ENCODE peak calls at places on chromosome 9, in four cellular contexts. C is stomach, H is breast epithelium, V is GM12878. K is an unnamed sample.

GRCh38 chr9:9117866-9118265 is 1318.3 kb upstream of the DMAC1 start:
- DNase-seq in C (no peak), H (no peak), V (no peak), K (no peak)

GRCh38 chr9:23606107-23606506 is 219.9 kb downstream of the ELAVL2 start:
- DNase-seq in C (no peak), H (no peak), V (no peak), K (no peak)

GRCh38 chr9:106526805-106527204 is 336.2 kb upstream of the ZNF462 start:
- DNase-seq in C (no peak), H (no peak), V (no peak), K (no peak)

GRCh38 chr9:5441043-5441442 is 3.3 kb upstream of the PLGRKT start:
- DNase-seq in C (no peak), H (no peak), V (no peak), K (no peak)

GRCh38 chr9:88738708-88739107 is 203.7 kb downstream of the NXNL2 start:
- DNase-seq in C (no peak), H (no peak), V (no peak), K (no peak)

GRCh38 chr9:21265421-21266189 is 25.8 kb upstream of the IFNA14 start:
- DNase-seq in C (no peak), H (no peak), V (no peak), K (no peak)

GRCh38 chr9:27460225-27461023 is 63.7 kb upstream of the IFNK start:
- DNase-seq in C (no peak), H (no peak), V (peak), K (no peak)

GRCh38 chr9:19660019-19660418 is 128.8 kb downstream of the SLC24A2 start:
- DNase-seq in C (no peak), H (no peak), V (no peak), K (no peak)

GRCh38 chr9:27701664-27702063 is 128.4 kb upstream of the C9orf72 start:
- DNase-seq in C (no peak), H (no peak), V (no peak), K (no peak)

GRCh38 chr9:84154320-84154719 is 173.7 kb downstream of the RMI1 start:
- DNase-seq in C (no peak), H (no peak), V (no peak), K (no peak)

GRCh38 chr9:105860526-105860925 is 166.2 kb downstream of the TMEM38B start:
- DNase-seq in C (no peak), H (no peak), V (no peak), K (no peak)

GRCh38 chr9:23586906-23587305 is 239.1 kb downstream of the ELAVL2 start:
- DNase-seq in C (no peak), H (no peak), V (no peak), K (no peak)

GRCh38 chr9:17824191-17824926 is 245.5 kb downstream of the SH3GL2 start:
- DNase-seq in C (no peak), H (no peak), V (no peak), K (no peak)

GRCh38 chr9:137244486-137245449 is 3.7 kb downstream of the TUBB4B start:
- DNase-seq in C (no peak), H (no peak), V (no peak), K (no peak)

GRCh38 chr9:105341784-105342183 is 97.3 kb downstream of the SLC44A1 start:
- DNase-seq in C (no peak), H (no peak), V (no peak), K (no peak)

GRCh38 chr9:6383551-6384225 is 29.3 kb upstream of the UHRF2 start:
- DNase-seq in C (no peak), H (no peak), V (no peak), K (no peak)

GRCh38 chr9:137814841-137815240 is 62.7 kb upstream of the CACNA1B start:
- DNase-seq in C (no peak), H (no peak), V (no peak), K (no peak)

GRCh38 chr9:130672466-130672865 is 8.1 kb downstream of the PRDM12 start:
- DNase-seq in C (no peak), H (no peak), V (no peak), K (no peak)

GRCh38 chr9:92265159-92265558 is 28.3 kb downstream of the IARS1 start:
- DNase-seq in C (no peak), H (no peak), V (no peak), K (no peak)

GRCh38 chr9:6106576-6107339 is 91.3 kb upstream of the RANBP6 start:
- DNase-seq in C (no peak), H (no peak), V (peak), K (no peak)

GRCh38 chr9:114204265-114204664 is 48.9 kb downstream of the COL27A1 start:
- DNase-seq in C (no peak), H (no peak), V (no peak), K (no peak)

GRCh38 chr9:127721391-127721821 is 5.5 kb downstream of the TTC16 start:
- DNase-seq in C (no peak), H (no peak), V (no peak), K (no peak)

GRCh38 chr9:114120192-114121014 is 21.3 kb upstream of the KIF12 start:
- DNase-seq in C (no peak), H (no peak), V (no peak), K (no peak)

GRCh38 chr9:78609471-78609870 is 312.5 kb downstream of the PSAT1 start:
- DNase-seq in C (no peak), H (no peak), V (no peak), K (no peak)

GRCh38 chr9:78605029-78605930 is 308.4 kb downstream of the PSAT1 start:
- DNase-seq in C (no peak), H (no peak), V (no peak), K (no peak)

GRCh38 chr9:78601957-78602565 is 305.1 kb downstream of the PSAT1 start:
- DNase-seq in C (no peak), H (no peak), V (no peak), K (no peak)

GRCh38 chr9:78607853-78608252 is 310.9 kb downstream of the PSAT1 start:
- DNase-seq in C (no peak), H (no peak), V (no peak), K (no peak)

DNA sequence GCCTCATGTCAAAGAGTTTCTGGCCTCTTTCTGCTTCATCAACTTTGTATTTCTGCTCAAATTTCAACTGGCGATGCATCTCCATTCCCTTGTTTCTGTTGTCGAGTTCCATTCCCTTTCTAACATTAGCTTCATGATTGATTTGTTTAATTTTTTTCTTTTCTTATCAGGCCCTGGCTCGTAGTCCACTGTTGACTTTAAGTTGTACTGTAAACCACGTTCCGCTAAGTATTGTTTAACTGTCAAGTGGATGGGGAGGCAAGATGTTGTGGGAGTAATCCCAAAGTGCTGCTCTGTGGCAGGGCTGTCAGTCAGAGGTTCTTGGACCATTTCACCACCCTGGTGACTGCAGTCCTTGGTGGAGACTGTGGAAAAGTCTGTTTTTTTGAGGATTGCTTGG is 309.1 kb downstream of the PSAT1 start:
- DNase-seq in C (no peak), H (no peak), V (no peak), K (no peak)
- TF ChIP-seq CTCF in C (no peak), H (no peak), V (no peak), K (no peak)

GRCh38 chr9:120937127-120937526 is 10.5 kb upstream of the TRAF1 start:
- DNase-seq in C (no peak), H (no peak), V (no peak), K (no peak)

GRCh38 chr9:120937596-120937995 is 11.0 kb upstream of the TRAF1 start:
- DNase-seq in C (no peak), H (no peak), V (no peak), K (peak)

GRCh38 chr9:120936764-120937122 is 10.1 kb upstream of the TRAF1 start:
- DNase-seq in C (no peak), H (no peak), V (no peak), K (no peak)

GRCh38 chr9:120935383-120935857 is 8.8 kb upstream of the TRAF1 start:
- DNase-seq in C (peak), H (peak), V (no peak), K (peak)

DNA sequence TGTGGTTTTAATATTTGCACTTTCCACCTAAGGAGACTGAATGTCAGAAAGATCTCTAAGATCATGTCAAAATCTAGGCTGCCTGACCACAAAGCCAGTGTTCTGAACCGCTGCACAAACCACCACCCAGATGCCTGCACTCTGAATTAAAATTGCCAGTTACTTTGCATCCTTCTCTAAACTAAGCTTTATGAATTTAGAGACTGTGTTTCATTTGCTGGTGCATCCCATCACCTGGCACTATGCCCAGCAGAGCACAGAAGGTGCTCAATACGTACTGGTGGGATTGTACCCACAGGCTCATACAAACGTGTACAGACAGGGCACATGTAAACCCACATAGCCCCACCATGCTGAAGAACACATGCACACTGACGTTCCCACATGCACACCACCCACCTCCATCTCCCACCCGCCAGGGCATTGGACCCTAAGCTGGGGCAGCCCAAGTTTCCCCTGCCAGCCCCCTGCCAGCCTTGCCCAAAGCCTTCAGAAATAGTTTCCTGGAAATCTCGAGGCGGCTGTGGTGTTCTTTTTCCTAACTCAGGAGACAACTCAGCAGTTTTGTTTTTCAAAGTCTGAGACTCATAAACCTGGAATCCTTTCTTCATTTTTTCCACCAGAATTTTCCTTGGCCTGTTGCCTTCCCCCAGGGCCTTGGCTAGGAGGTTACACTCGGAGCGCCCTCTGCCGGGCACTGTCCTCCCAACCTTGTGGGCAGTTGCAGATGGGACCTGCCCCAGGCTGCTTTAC is 9.6 kb upstream of the TRAF1 start:
- DNase-seq in C (peak), H (peak), V (peak), K (peak)
- TF ChIP-seq POLR2AphosphoS5 in C (peak), H (peak), V (no peak), K (peak)

GRCh38 chr9:37675661-37676060 is 24.9 kb downstream of the FRMPD1 start:
- DNase-seq in C (no peak), H (no peak), V (no peak), K (peak)

GRCh38 chr9:37676411-37676830 is 25.7 kb downstream of the FRMPD1 start:
- DNase-seq in C (no peak), H (no peak), V (no peak), K (no peak)

GRCh38 chr9:37677435-37677834 is 26.7 kb downstream of the FRMPD1 start:
- DNase-seq in C (no peak), H (no peak), V (no peak), K (peak)

GRCh38 chr9:37679649-37680402 is 29.1 kb downstream of the FRMPD1 start:
- DNase-seq in C (no peak), H (no peak), V (no peak), K (peak)

DNA sequence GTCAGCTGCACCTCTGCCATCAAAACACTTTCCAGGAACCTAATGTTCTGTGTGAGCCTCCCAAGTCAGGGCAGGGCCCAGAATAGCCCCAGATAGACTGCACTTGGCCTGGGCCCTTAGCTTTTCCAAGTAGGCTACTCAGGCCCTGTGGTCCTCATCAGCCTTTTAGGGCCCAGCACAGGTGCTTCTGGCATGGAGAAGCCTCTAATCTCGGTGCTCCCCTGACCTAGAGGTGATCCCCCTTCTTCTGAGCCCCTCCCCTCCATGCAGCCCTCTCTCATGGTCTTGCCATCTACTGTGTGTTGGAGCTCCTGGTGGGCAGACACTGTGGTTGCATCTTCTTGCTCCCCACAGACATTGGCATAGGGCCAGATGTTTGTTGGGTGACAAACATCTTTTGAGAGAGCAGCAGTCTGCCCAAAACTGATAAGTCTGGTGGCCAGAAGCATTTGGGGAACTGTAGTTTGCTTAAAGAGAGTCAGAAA is 28.1 kb downstream of the FRMPD1 start:
- DNase-seq in C (no peak), H (no peak), V (no peak), K (peak)
- TF ChIP-seq CTCF in C (no peak), H (no peak), V (no peak), K (no peak)

GRCh38 chr9:135825435-135826187 is 81.7 kb downstream of the CAMSAP1 start:
- DNase-seq in C (no peak), H (no peak), V (no peak), K (no peak)
- TF ChIP-seq POLR2AphosphoS5 in C (no peak), H (no peak), V (no peak), K (no peak)

DNA sequence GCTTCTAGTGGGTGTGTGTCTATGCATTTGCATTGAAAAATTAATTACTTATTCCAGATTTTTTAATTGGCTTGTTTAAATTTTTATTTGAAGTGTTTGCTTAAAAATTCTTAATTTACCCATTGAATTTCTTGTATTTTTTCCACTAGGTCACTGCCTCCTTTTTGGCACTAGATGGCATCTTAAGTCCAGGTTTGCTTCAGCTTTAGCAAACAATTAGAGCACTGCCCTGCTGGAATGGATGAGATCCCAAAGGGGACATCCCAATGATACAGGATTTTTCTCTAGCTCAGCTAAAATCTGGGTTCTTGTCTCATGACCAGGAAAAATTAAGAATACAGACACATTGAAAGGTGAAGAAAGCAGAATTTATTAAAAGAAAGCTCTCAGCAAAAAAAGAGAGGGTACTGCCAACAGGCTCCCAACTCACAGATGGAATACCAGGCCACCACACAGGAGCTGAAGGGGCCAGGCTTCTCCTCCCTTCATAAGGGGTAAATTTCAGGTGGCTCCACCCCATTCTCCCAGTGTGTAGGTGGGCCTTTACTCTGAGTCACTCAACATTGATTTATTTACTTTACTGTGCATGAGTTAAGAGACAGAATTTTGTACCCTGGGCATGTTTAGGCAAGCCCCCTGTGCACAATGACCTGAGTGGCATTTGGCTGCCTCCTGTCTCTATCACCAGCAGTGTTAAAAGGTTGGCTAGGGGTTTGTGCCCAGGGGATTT is 532.4 kb downstream of the ANXA1 start:
- DNase-seq in C (no peak), H (no peak), V (no peak), K (no peak)
- TF ChIP-seq CTCF in C (peak), H (no peak), V (peak), K (no peak)

GRCh38 chr9:87677776-87678587 is 47.9 kb upstream of the CTSL start:
- DNase-seq in C (no peak), H (no peak), V (no peak), K (peak)

GRCh38 chr9:87675906-87676515 is 49.9 kb upstream of the CTSL start:
- DNase-seq in C (peak), H (no peak), V (no peak), K (no peak)

GRCh38 chr9:87678650-87679355 is 47.1 kb upstream of the CTSL start:
- DNase-seq in C (peak), H (peak), V (no peak), K (peak)

GRCh38 chr9:87675466-87675865 is 50.5 kb upstream of the CTSL start:
- DNase-seq in C (peak), H (no peak), V (no peak), K (peak)

DNA sequence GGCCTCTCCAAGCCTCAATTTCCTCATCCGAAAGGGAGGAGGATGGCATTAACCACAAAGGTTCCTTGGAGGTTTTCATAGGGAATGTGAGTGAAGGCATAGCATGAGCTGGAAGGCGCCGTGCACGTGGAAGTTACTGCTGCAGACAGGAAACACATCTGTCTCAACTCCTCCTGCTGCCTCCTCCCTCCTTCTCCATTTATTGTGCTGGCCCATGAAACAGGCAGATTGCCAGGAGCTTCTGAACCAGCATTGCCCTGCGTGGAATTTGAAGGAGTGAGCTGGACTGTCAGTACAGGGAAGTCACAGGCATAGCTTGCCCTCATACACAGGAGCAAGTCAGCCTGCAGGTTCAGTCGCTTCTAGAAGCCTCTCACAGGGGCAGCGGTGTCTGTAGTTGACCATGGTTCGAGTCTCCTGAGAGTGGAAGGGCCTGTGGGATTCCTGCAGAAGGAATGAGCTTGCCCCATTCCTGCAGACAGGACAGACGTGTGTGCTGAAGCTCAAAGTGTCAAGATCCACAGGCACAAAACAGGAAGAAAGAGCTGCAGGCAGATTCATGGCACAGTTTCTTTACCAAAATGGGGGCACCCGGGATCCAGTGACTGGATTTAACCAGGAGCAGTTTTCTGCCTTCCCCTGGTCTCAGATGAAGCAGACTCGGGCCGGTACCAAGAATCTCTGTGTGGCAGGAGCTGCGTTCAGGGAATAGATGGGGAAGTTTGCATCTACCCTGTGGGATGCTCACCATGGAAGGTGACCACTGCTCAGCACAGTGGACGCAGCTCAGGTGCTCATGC is 48.7 kb upstream of the CTSL start:
- DNase-seq in C (no peak), H (no peak), V (no peak), K (no peak)
- TF ChIP-seq POLR2AphosphoS5 in C (no peak), H (no peak), V (no peak), K (no peak)

GRCh38 chr9:10525972-10526371 is 86.8 kb downstream of the PTPRD start:
- DNase-seq in C (no peak), H (no peak), V (no peak), K (no peak)
- TF ChIP-seq CTCF in C (no peak), H (no peak), V (no peak), K (no peak)

K was measured in vagina.